ENCODE peak calls at places on chromosomes 2 and 18, in six cellular contexts. K is A549, R is substantia nigra, B is HCT116, A is neural progenitor cell, H is aorta. M is an unnamed sample.

GRCh38 chr2:133109772-133110171 is 439.8 kb upstream of the LYPD1 start:
- DNase-seq in B (no peak), A (no peak), K (no peak), H (no peak), R (no peak), M (no peak)

GRCh38 chr18:73880387-73880786 is 267.2 kb downstream of the FBXO15 start:
- DNase-seq in H (no peak), B (no peak), A (no peak), R (no peak), K (no peak), M (no peak)

GRCh38 chr2:212042562-212042961 is 496.0 kb downstream of the ERBB4 start:
- DNase-seq in B (no peak), R (no peak), H (no peak), K (no peak), A (no peak), M (no peak)

GRCh38 chr2:55460562-55460961 is 40.9 kb upstream of the CCDC88A start:
- DNase-seq in K (no peak), H (no peak), A (no peak), R (no peak), B (no peak), M (no peak)

GRCh38 chr2:70094978-70095832 is 7.9 kb downstream of the PCBP1 start:
- DNase-seq in K (no peak), H (peak), B (no peak), A (no peak), R (peak), M (peak)

GRCh38 chr2:139864821-139865302 is 1084.7 kb upstream of the NXPH2 start:
- DNase-seq in R (no peak), K (no peak), B (no peak), A (no peak), H (no peak), M (no peak)

GRCh38 chr18:28469946-28470345 is 293.0 kb upstream of the CDH2 start:
- DNase-seq in B (no peak), R (no peak), A (no peak), K (no peak), H (no peak), M (no peak)

GRCh38 chr2:21041943-21042707 is 1.7 kb downstream of the APOB start:
- DNase-seq in K (no peak), H (no peak), R (no peak), A (no peak), B (no peak), M (no peak)

GRCh38 chr18:23398401-23398800 is 54.7 kb upstream of the RIOK3 start:
- DNase-seq in A (no peak), H (no peak), R (no peak), K (no peak), B (no peak), M (no peak)

GRCh38 chr18:2316686-2317308 is 254.5 kb downstream of the METTL4 start:
- DNase-seq in B (no peak), K (no peak), R (no peak), A (no peak), H (no peak), M (no peak)

GRCh38 chr2:65377556-65378307 is 54.7 kb downstream of the SPRED2 start:
- DNase-seq in B (no peak), H (no peak), A (no peak), R (no peak), K (no peak), M (no peak)

GRCh38 chr2:67561411-67561965 is 164.4 kb downstream of the ETAA1 start:
- DNase-seq in B (no peak), H (peak), K (peak), R (no peak), A (no peak), M (no peak)

GRCh38 chr2:95356821-95357700 is 45.4 kb upstream of the FAHD2A start:
- DNase-seq in H (no peak), B (no peak), R (no peak), K (no peak), A (no peak), M (no peak)

GRCh38 chr2:42959148-42959992 is 167.0 kb upstream of the HAAO start:
- DNase-seq in K (no peak), H (peak), B (no peak), R (no peak), A (no peak), M (no peak)

DNA sequence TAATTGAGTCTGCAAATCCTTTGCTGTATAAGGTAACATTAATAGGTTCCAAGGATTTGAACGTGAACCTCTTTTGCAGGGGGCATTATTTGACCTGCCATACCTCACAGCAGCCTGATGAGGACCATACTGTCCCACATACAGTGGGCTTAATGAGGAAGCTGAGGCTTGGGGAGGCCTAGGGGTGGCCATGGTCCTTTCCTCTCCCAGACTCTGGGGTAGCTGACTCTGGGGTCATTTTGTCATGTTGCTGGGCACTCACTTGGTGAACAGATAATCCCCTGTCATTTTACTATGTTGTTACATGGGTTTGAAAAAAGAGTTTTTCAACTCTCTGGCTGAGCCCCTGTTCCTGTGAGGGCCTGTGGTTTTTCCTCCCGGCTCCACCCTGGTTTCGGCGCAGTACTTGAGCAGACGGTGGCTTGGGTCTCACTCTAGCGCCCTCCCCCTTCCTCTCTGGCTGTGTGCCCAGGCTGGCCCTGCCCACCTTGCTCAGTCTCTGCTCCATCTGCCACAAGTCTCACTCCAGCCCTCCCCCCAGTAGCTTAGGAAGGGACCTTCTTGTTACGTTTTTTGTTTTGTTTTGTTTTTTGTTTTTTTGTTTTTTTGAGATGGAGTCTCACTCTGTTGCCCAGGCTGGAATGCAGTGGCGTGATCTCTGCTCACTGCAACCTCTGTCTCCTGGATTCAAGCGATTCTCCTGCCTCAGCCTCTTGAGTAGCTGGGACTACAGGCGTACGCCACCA is 21.0 kb downstream of the INPP4A start:
- DNase-seq in A (no peak), B (no peak), H (peak), R (no peak), K (no peak), M (peak)
- H3K27ac ChIP-seq in A (no peak), B (no peak), H (no peak), R (no peak), K (peak), M (no peak)

GRCh38 chr2:18413794-18414396 is 146.6 kb downstream of the RDH14 start:
- DNase-seq in R (no peak), H (peak), K (peak), B (peak), A (no peak), M (no peak)
- H3K27ac ChIP-seq in R (no peak), H (no peak), K (peak), B (no peak), A (no peak), M (no peak)

GRCh38 chr2:9021563-9022211 is 18.2 kb upstream of the MBOAT2 start:
- DNase-seq in A (no peak), H (no peak), R (no peak), B (no peak), K (no peak), M (no peak)

GRCh38 chr2:9013403-9013802 is 9.9 kb upstream of the MBOAT2 start:
- DNase-seq in B (no peak), H (no peak), A (no peak), R (no peak), K (no peak), M (no peak)

GRCh38 chr2:9020267-9020666 is 16.8 kb upstream of the MBOAT2 start:
- DNase-seq in B (no peak), R (no peak), K (no peak), H (no peak), A (no peak), M (no peak)

GRCh38 chr2:9018534-9018933 is 15.1 kb upstream of the MBOAT2 start:
- DNase-seq in K (no peak), A (no peak), B (no peak), R (no peak), H (no peak), M (no peak)

DNA sequence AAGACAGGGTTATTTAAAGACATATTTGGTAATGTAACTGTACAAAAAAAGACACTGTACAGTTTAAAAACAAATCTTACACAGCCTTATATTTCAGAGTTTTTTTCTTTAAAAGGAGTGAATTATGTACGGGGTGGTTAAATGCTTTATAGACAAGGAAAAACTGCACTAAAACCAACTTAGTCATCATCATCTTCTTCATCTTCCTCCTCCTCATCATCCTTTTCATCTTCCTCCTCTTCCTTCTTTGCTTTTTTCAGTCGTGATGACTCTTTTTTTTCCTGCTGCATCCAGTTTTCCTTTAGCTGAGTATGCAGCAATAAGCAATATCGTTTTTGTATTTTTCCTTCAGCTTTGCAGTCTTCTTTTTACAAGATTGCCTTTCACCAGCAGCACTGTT is 14.6 kb upstream of the MBOAT2 start:
- DNase-seq in K (no peak), A (no peak), B (no peak), R (no peak), H (no peak), M (no peak)
- H3K27ac ChIP-seq in K (no peak), A (no peak), B (no peak), R (no peak), H (no peak), M (no peak)

DNA sequence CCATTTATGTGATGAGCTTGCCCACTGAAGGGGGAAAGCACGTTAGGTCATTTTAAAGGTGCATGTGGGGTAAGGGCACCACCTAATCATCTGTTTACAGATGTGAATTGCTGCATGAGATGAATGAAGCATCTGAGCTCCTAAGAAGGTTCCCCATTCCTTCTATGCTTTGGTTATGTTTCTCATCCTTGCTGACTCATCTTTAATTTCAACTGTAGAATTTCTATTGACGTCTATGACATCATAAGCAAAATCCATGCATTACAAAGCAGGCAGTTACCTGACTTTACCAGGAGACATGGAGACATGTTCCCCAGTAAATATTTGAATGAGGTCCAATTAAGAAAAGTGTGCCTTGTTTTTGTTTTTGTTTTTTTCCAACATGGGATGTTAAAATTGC is 2.8 kb downstream of the SNTG2 start:
- DNase-seq in A (no peak), H (no peak), R (no peak), K (no peak), B (no peak), M (no peak)
- H3K27ac ChIP-seq in A (no peak), H (no peak), R (no peak), K (no peak), B (no peak), M (no peak)

GRCh38 chr18:3720818-3721545 is 271.0 kb downstream of the TGIF1 start:
- DNase-seq in B (no peak), R (no peak), H (no peak), K (no peak), A (no peak), M (no peak)
- H3K27ac ChIP-seq in B (no peak), R (no peak), H (no peak), K (peak), A (no peak), M (no peak)

GRCh38 chr2:229780856-229781773 is 66.8 kb upstream of the DNER start:
- DNase-seq in H (no peak), R (no peak), A (peak), K (peak), B (peak), M (no peak)
- H3K27ac ChIP-seq in H (no peak), R (peak), A (no peak), K (no peak), B (no peak), M (no peak)

DNA sequence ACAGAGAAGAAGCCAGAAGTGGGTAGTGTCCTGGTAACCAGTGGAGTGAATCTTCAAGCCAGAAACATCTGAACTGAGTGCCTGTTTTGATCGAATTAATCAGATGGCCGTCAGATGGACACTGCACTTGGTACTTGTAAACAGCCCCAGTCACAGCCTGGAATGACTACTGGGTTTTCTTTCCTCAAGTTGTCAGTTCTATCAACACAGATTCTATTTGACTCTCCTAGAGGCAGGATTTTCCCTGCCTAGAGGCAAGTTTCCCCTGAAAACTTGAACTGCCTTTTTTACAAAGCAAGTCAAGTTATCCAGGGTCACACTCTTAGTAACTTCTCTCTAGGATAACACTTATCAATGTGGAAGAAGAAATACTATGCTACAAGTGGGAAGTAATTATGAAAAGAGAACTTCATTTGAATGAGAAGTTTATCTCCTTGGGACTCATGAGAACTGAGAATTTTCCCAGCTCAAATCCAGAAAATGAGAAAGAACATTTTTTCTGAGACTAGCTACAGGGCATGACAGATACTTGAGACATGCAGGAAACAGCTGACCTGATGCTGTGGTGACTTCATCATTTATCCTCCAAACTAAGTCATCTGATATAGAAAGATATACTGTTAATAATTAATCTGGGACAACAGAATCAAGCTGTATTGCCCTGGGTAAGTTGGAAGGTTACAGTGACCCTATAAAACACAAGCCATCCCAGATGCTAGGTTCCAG is 36.0 kb downstream of the SULT1C2 start:
- DNase-seq in R (no peak), B (no peak), A (no peak), K (no peak), H (no peak), M (no peak)
- H3K27ac ChIP-seq in R (no peak), B (no peak), A (no peak), K (peak), H (no peak), M (no peak)

M was measured in caudate nucleus.